ENCODE peak calls at places on chromosomes 13 and 19, in five cellular contexts. One of them, this sample, is unnamed.

GRCh38 chr13:71912524-71912923 is 45.5 kb upstream of the DACH1 start:
- DNase-seq in fibroblast of lung: peak
- DNase-seq in cardiac fibroblast: no peak
- DNase-seq in left ventricle myocardium inferior: no peak
- DNase-seq in activated CD4-positive, alpha-beta T cell treated with anti-CD3 and anti-CD28 coated beads, Interleukin-2, amount 50 U/mL, for 1 hour: no peak
- DNase-seq in this sample: no peak

GRCh38 chr13:27379694-27380596 is 44.5 kb upstream of the GTF3A start:
- DNase-seq in fibroblast of lung: no peak
- DNase-seq in cardiac fibroblast: peak
- DNase-seq in left ventricle myocardium inferior: peak
- DNase-seq in activated CD4-positive, alpha-beta T cell treated with anti-CD3 and anti-CD28 coated beads, Interleukin-2, amount 50 U/mL, for 1 hour: peak
- DNase-seq in this sample: peak

GRCh38 chr13:44196186-44196751 is 177.4 kb upstream of the SERP2 start:
- DNase-seq in fibroblast of lung: no peak
- DNase-seq in cardiac fibroblast: no peak
- DNase-seq in left ventricle myocardium inferior: no peak
- DNase-seq in activated CD4-positive, alpha-beta T cell treated with anti-CD3 and anti-CD28 coated beads, Interleukin-2, amount 50 U/mL, for 1 hour: no peak
- DNase-seq in this sample: no peak

GRCh38 chr19:51246153-51246552 is 4.7 kb upstream of the SIGLECL1 start:
- DNase-seq in fibroblast of lung: no peak
- DNase-seq in cardiac fibroblast: no peak
- DNase-seq in left ventricle myocardium inferior: no peak
- DNase-seq in activated CD4-positive, alpha-beta T cell treated with anti-CD3 and anti-CD28 coated beads, Interleukin-2, amount 50 U/mL, for 1 hour: no peak
- DNase-seq in this sample: no peak

GRCh38 chr19:2627319-2627829 is 75.1 kb downstream of the GNG7 start:
- DNase-seq in fibroblast of lung: peak
- DNase-seq in cardiac fibroblast: peak
- DNase-seq in left ventricle myocardium inferior: peak
- DNase-seq in activated CD4-positive, alpha-beta T cell treated with anti-CD3 and anti-CD28 coated beads, Interleukin-2, amount 50 U/mL, for 1 hour: no peak
- DNase-seq in this sample: peak

GRCh38 chr19:5337886-5338595 is 2.6 kb downstream of the PTPRS start:
- DNase-seq in fibroblast of lung: no peak
- DNase-seq in cardiac fibroblast: no peak
- DNase-seq in left ventricle myocardium inferior: no peak
- DNase-seq in activated CD4-positive, alpha-beta T cell treated with anti-CD3 and anti-CD28 coated beads, Interleukin-2, amount 50 U/mL, for 1 hour: no peak
- DNase-seq in this sample: no peak

GRCh38 chr13:44884076-44884729 is 105.1 kb downstream of the NUFIP1 start:
- DNase-seq in fibroblast of lung: peak
- DNase-seq in cardiac fibroblast: peak
- DNase-seq in left ventricle myocardium inferior: no peak
- DNase-seq in activated CD4-positive, alpha-beta T cell treated with anti-CD3 and anti-CD28 coated beads, Interleukin-2, amount 50 U/mL, for 1 hour: no peak
- DNase-seq in this sample: no peak

GRCh38 chr19:35110974-35111373 is 4.6 kb upstream of the FXYD3 start:
- DNase-seq in fibroblast of lung: no peak
- DNase-seq in cardiac fibroblast: no peak
- DNase-seq in left ventricle myocardium inferior: no peak
- DNase-seq in activated CD4-positive, alpha-beta T cell treated with anti-CD3 and anti-CD28 coated beads, Interleukin-2, amount 50 U/mL, for 1 hour: no peak
- DNase-seq in this sample: no peak

GRCh38 chr13:52845766-52846566 is 2.5 kb downstream of the PCDH8 start:
- DNase-seq in fibroblast of lung: peak
- DNase-seq in cardiac fibroblast: peak
- DNase-seq in left ventricle myocardium inferior: peak
- DNase-seq in activated CD4-positive, alpha-beta T cell treated with anti-CD3 and anti-CD28 coated beads, Interleukin-2, amount 50 U/mL, for 1 hour: no peak
- DNase-seq in this sample: peak

GRCh38 chr19:55131421-55131820 is 14.0 kb upstream of the PPP1R12C start:
- DNase-seq in fibroblast of lung: peak
- DNase-seq in cardiac fibroblast: no peak
- DNase-seq in left ventricle myocardium inferior: no peak
- DNase-seq in activated CD4-positive, alpha-beta T cell treated with anti-CD3 and anti-CD28 coated beads, Interleukin-2, amount 50 U/mL, for 1 hour: no peak
- DNase-seq in this sample: no peak

This sample was measured in transverse colon.